ENCODE peak calls at places on chromosomes 12 and 14, in six cellular contexts. One of them, this sample, is unnamed.

GRCh38 chr12:90953956-90954421 is 987 bp downstream of the CCER1 start:
- DNase-seq in right lobe of liver: peak; percentile 49
- DNase-seq in heart left ventricle: no peak
- DNase-seq in A549: no peak
- DNase-seq in stomach: no peak
- DNase-seq in Peyer's patch: no peak
- DNase-seq in this sample: no peak

GRCh38 chr12:122106891-122107660 is 28.5 kb downstream of the MLXIP start:
- DNase-seq in Peyer's patch: peak; percentile 71
- DNase-seq in A549: no peak
- DNase-seq in right lobe of liver: no peak
- DNase-seq in heart left ventricle: peak; percentile 84
- DNase-seq in stomach: peak; percentile 88
- DNase-seq in this sample: peak; percentile 71

GRCh38 chr12:118429703-118430383 is 53.5 kb downstream of the SUDS3 start:
- DNase-seq in right lobe of liver: no peak
- DNase-seq in heart left ventricle: no peak
- DNase-seq in stomach: peak; percentile 82
- DNase-seq in A549: no peak
- DNase-seq in Peyer's patch: no peak
- DNase-seq in this sample: no peak

GRCh38 chr12:107134558-107134957 is 41.2 kb upstream of the CRY1 start:
- DNase-seq in heart left ventricle: no peak
- DNase-seq in stomach: no peak
- DNase-seq in A549: peak; percentile 34
- DNase-seq in Peyer's patch: no peak
- DNase-seq in right lobe of liver: no peak
- DNase-seq in this sample: no peak

GRCh38 chr12:22100952-22101748 is 55.1 kb downstream of the CMAS start:
- DNase-seq in Peyer's patch: no peak
- DNase-seq in heart left ventricle: no peak
- DNase-seq in stomach: peak; percentile 46
- DNase-seq in right lobe of liver: no peak
- DNase-seq in A549: no peak
- DNase-seq in this sample: no peak

GRCh38 chr12:6053541-6053940 is 70.9 kb downstream of the VWF start:
- DNase-seq in heart left ventricle: no peak
- DNase-seq in Peyer's patch: no peak
- DNase-seq in A549: no peak
- DNase-seq in stomach: no peak
- DNase-seq in right lobe of liver: peak; percentile 10
- DNase-seq in this sample: no peak

GRCh38 chr12:26818201-26818600 is 14.8 kb downstream of the ITPR2 start:
- DNase-seq in Peyer's patch: no peak
- DNase-seq in right lobe of liver: no peak
- DNase-seq in stomach: no peak
- DNase-seq in heart left ventricle: no peak
- DNase-seq in A549: no peak
- DNase-seq in this sample: no peak

GRCh38 chr12:2957816-2958431 is 1.3 kb upstream of the TEAD4 start:
- DNase-seq in Peyer's patch: no peak
- DNase-seq in A549: peak; percentile 34
- DNase-seq in stomach: no peak
- DNase-seq in heart left ventricle: no peak
- DNase-seq in right lobe of liver: no peak
- DNase-seq in this sample: no peak

GRCh38 chr14:24708684-24709083 is 74.7 kb upstream of the GZMB start:
- DNase-seq in heart left ventricle: no peak
- DNase-seq in stomach: no peak
- DNase-seq in A549: no peak
- DNase-seq in Peyer's patch: no peak
- DNase-seq in right lobe of liver: no peak
- DNase-seq in this sample: no peak

GRCh38 chr12:29008786-29009185 is 140.3 kb upstream of the FAR2 start:
- DNase-seq in Peyer's patch: no peak
- DNase-seq in stomach: no peak
- DNase-seq in heart left ventricle: no peak
- DNase-seq in A549: no peak
- DNase-seq in right lobe of liver: no peak
- DNase-seq in this sample: no peak

GRCh38 chr14:102079700-102079979 is 7.2 kb downstream of the HSP90AA1 start:
- DNase-seq in Peyer's patch: no peak
- DNase-seq in heart left ventricle: no peak
- DNase-seq in stomach: no peak
- DNase-seq in right lobe of liver: peak; percentile 5
- DNase-seq in A549: no peak
- DNase-seq in this sample: no peak

GRCh38 chr14:102076793-102077759 is 9.8 kb downstream of the HSP90AA1 start:
- DNase-seq in A549: no peak
- DNase-seq in right lobe of liver: peak; percentile 15
- DNase-seq in heart left ventricle: no peak
- DNase-seq in stomach: no peak
- DNase-seq in Peyer's patch: no peak
- DNase-seq in this sample: no peak

GRCh38 chr14:102078840-102079699 is 7.8 kb downstream of the HSP90AA1 start:
- DNase-seq in A549: no peak
- DNase-seq in stomach: no peak
- DNase-seq in Peyer's patch: no peak
- DNase-seq in heart left ventricle: no peak
- DNase-seq in right lobe of liver: peak; percentile 18
- DNase-seq in this sample: no peak

GRCh38 chr14:102080183-102081080 is 6.4 kb downstream of the HSP90AA1 start:
- DNase-seq in right lobe of liver: peak; percentile 17
- DNase-seq in heart left ventricle: no peak
- DNase-seq in stomach: no peak
- DNase-seq in Peyer's patch: no peak
- DNase-seq in A549: no peak
- DNase-seq in this sample: no peak

DNA sequence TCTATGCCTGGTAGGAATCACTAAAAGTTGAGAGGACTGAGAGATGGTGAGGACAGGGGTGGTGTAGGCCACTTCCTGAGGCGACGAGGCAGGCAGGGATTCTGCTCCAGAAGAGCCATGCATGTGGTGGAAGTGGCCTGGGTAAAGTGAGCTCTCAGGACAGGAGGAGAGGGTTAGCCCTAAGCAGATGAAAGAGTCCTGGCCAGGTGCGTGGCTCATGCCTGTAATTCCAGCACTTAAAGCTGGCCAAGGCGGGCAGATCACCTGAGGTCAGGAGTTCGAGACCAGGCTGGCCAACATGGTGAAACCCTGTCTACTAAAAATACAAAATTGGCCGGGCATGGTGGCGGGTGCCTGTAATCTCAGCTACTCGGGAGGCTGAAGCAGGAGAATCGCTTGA is 8.5 kb downstream of the HSP90AA1 start:
- DNase-seq in stomach: no peak
- DNase-seq in heart left ventricle: no peak
- DNase-seq in right lobe of liver: peak; percentile 13
- DNase-seq in A549: no peak
- DNase-seq in Peyer's patch: no peak
- DNase-seq in this sample: no peak
- TF ChIP-seq POLR2A in stomach: no peak
- TF ChIP-seq POLR2A in heart left ventricle: no peak
- TF ChIP-seq POLR2A in right lobe of liver: no peak
- TF ChIP-seq POLR2A in A549: peak; percentile 21
- TF ChIP-seq POLR2A in Peyer's patch: no peak
- TF ChIP-seq POLR2A in this sample: no peak

GRCh38 chr12:34300376-34301250 is 278.3 kb downstream of the ALG10 start:
- DNase-seq in A549: no peak
- DNase-seq in stomach: no peak
- DNase-seq in Peyer's patch: no peak
- DNase-seq in right lobe of liver: peak; percentile 26
- DNase-seq in heart left ventricle: peak; percentile 5
- DNase-seq in this sample: peak; percentile 43
- H3K9me3 ChIP-seq in A549: no peaks in the 10 kb centered on the region
- H3K9me3 ChIP-seq in stomach: peaks cover 76% of the 10 kb centered on the region
- H3K9me3 ChIP-seq in Peyer's patch: peaks cover 26% of the 10 kb centered on the region
- H3K9me3 ChIP-seq in right lobe of liver: no peaks in the 10 kb centered on the region
- H3K9me3 ChIP-seq in heart left ventricle: no peaks in the 10 kb centered on the region
- H3K9me3 ChIP-seq in this sample: no peaks in the 10 kb centered on the region

GRCh38 chr12:75815756-75816155 is 215.8 kb downstream of the PHLDA1 start:
- DNase-seq in stomach: no peak
- DNase-seq in heart left ventricle: no peak
- DNase-seq in right lobe of liver: no peak
- DNase-seq in A549: no peak
- DNase-seq in Peyer's patch: no peak
- DNase-seq in this sample: no peak

GRCh38 chr12:75818863-75819262 is 212.7 kb downstream of the PHLDA1 start:
- DNase-seq in A549: no peak
- DNase-seq in Peyer's patch: no peak
- DNase-seq in heart left ventricle: no peak
- DNase-seq in stomach: no peak
- DNase-seq in right lobe of liver: no peak
- DNase-seq in this sample: no peak

GRCh38 chr12:75819512-75819911 is 212.1 kb downstream of the PHLDA1 start:
- DNase-seq in Peyer's patch: no peak
- DNase-seq in right lobe of liver: no peak
- DNase-seq in stomach: no peak
- DNase-seq in heart left ventricle: no peak
- DNase-seq in A549: no peak
- DNase-seq in this sample: no peak

GRCh38 chr12:75814856-75815754 is 216.5 kb downstream of the PHLDA1 start:
- DNase-seq in A549: peak; percentile 34
- DNase-seq in heart left ventricle: no peak
- DNase-seq in Peyer's patch: no peak
- DNase-seq in stomach: no peak
- DNase-seq in right lobe of liver: no peak
- DNase-seq in this sample: no peak

GRCh38 chr12:75816892-75817291 is 214.7 kb downstream of the PHLDA1 start:
- DNase-seq in heart left ventricle: no peak
- DNase-seq in right lobe of liver: no peak
- DNase-seq in A549: peak; percentile 19
- DNase-seq in stomach: no peak
- DNase-seq in Peyer's patch: no peak
- DNase-seq in this sample: no peak
- H3K4me1 ChIP-seq in heart left ventricle: no peaks in the 10 kb centered on the region
- H3K4me1 ChIP-seq in right lobe of liver: no peaks in the 10 kb centered on the region
- H3K4me1 ChIP-seq in A549: peaks cover 13% of the 10 kb centered on the region
- H3K4me1 ChIP-seq in stomach: peaks cover 13% of the 10 kb centered on the region
- H3K4me1 ChIP-seq in Peyer's patch: no peaks in the 10 kb centered on the region
- H3K4me1 ChIP-seq in this sample: peaks cover 15% of the 10 kb centered on the region

GRCh38 chr14:86654558-86655184 is 1124.7 kb downstream of the FLRT2 start:
- DNase-seq in heart left ventricle: peak; percentile 30
- DNase-seq in right lobe of liver: no peak
- DNase-seq in A549: peak; percentile 7
- DNase-seq in stomach: peak; percentile 80
- DNase-seq in Peyer's patch: no peak
- DNase-seq in this sample: no peak
- TF ChIP-seq POLR2A in heart left ventricle: no peak
- TF ChIP-seq POLR2A in right lobe of liver: no peak
- TF ChIP-seq POLR2A in A549: no peak
- TF ChIP-seq POLR2A in stomach: no peak
- TF ChIP-seq POLR2A in Peyer's patch: no peak
- TF ChIP-seq POLR2A in this sample: no peak

DNA sequence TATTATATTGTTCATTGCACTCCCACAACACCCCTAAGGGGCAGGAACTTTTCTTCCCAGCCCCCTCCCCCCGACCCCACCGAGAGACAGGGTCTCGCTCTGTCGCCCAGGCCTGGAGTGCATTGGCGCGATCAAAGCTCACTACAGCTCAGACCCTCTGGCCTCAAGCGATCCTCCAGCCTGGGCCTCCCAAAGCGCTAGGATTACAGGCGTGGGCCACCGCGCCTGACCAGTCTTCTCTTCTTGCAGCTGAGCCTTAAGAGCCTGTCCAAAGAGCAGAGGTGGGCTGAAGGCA is 310 bp upstream of the UNG start:
- DNase-seq in heart left ventricle: no peak
- DNase-seq in Peyer's patch: no peak
- DNase-seq in stomach: no peak
- DNase-seq in right lobe of liver: no peak
- DNase-seq in A549: no peak
- DNase-seq in this sample: no peak
- H3K9me3 ChIP-seq in heart left ventricle: no peaks in the 10 kb centered on the region
- H3K9me3 ChIP-seq in Peyer's patch: no peaks in the 10 kb centered on the region
- H3K9me3 ChIP-seq in stomach: no peaks in the 10 kb centered on the region
- H3K9me3 ChIP-seq in right lobe of liver: no peaks in the 10 kb centered on the region
- H3K9me3 ChIP-seq in A549: no peaks in the 10 kb centered on the region
- H3K9me3 ChIP-seq in this sample: no peaks in the 10 kb centered on the region

GRCh38 chr12:11861155-11861863 is 209.4 kb upstream of the BCL2L14 start:
- DNase-seq in A549: no peak
- DNase-seq in stomach: no peak
- DNase-seq in heart left ventricle: no peak
- DNase-seq in Peyer's patch: no peak
- DNase-seq in right lobe of liver: no peak
- DNase-seq in this sample: no peak

GRCh38 chr12:11862794-11863193 is 207.9 kb upstream of the BCL2L14 start:
- DNase-seq in right lobe of liver: no peak
- DNase-seq in A549: no peak
- DNase-seq in stomach: no peak
- DNase-seq in Peyer's patch: no peak
- DNase-seq in heart left ventricle: no peak
- DNase-seq in this sample: no peak

GRCh38 chr12:11861864-11862600 is 208.7 kb upstream of the BCL2L14 start:
- DNase-seq in Peyer's patch: no peak
- DNase-seq in heart left ventricle: no peak
- DNase-seq in A549: no peak
- DNase-seq in right lobe of liver: no peak
- DNase-seq in stomach: no peak
- DNase-seq in this sample: no peak

GRCh38 chr12:11863988-11864387 is 206.8 kb upstream of the BCL2L14 start:
- DNase-seq in right lobe of liver: no peak
- DNase-seq in A549: no peak
- DNase-seq in stomach: no peak
- DNase-seq in heart left ventricle: peak; percentile 44
- DNase-seq in Peyer's patch: no peak
- DNase-seq in this sample: no peak

GRCh38 chr12:11863478-11863906 is 207.2 kb upstream of the BCL2L14 start:
- DNase-seq in Peyer's patch: no peak
- DNase-seq in A549: no peak
- DNase-seq in heart left ventricle: peak; percentile 71
- DNase-seq in stomach: peak; percentile 45
- DNase-seq in right lobe of liver: no peak
- DNase-seq in this sample: peak; percentile 91
- H3K4me1 ChIP-seq in Peyer's patch: no peaks in the 10 kb centered on the region
- H3K4me1 ChIP-seq in A549: no peaks in the 10 kb centered on the region
- H3K4me1 ChIP-seq in heart left ventricle: peaks cover 34% of the 10 kb centered on the region
- H3K4me1 ChIP-seq in stomach: peaks cover 41% of the 10 kb centered on the region
- H3K4me1 ChIP-seq in right lobe of liver: peaks cover 7% of the 10 kb centered on the region
- H3K4me1 ChIP-seq in this sample: no peaks in the 10 kb centered on the region